ENCODE peak calls at places on chromosomes 2 and 18, in ten cellular contexts. V, L, T, P, H, C, D, U, J and B are unnamed samples.

GRCh38 chr2:133521146-133521745 is 47.0 kb downstream of the NCKAP5 start:
- DNase-seq in V (no peak), L (peak; percentile 76), T (no peak), P (no peak), H (no peak), C (no peak), D (no peak), U (no peak), J (no peak), B (no peak)

GRCh38 chr18:26185267-26185666 is 41.0 kb upstream of the TAF4B start:
- DNase-seq in V (no peak), L (no peak), T (no peak), P (no peak), H (peak; percentile 45), C (no peak), D (no peak), U (no peak), J (no peak), B (no peak)

GRCh38 chr2:199818754-199819153 is 32.2 kb downstream of the FTCDNL1 start:
- DNase-seq in V (no peak), L (no peak), T (no peak), P (no peak), H (no peak), C (no peak), D (no peak), U (no peak), J (no peak), B (no peak)

GRCh38 chr18:28039078-28039477 is 137.9 kb downstream of the CDH2 start:
- DNase-seq in V (no peak), L (peak; percentile 84), T (no peak), P (no peak), H (peak; percentile 69), C (no peak), D (no peak), U (no peak), J (no peak), B (no peak)

GRCh38 chr18:3492166-3492565 is 42.2 kb downstream of the TGIF1 start:
- DNase-seq in V (no peak), L (no peak), T (no peak), P (no peak), H (no peak), C (no peak), D (no peak), U (no peak), J (no peak), B (no peak)

GRCh38 chr2:173644146-173644545 is 289.5 kb downstream of the CDCA7 start:
- DNase-seq in V (no peak), L (peak; percentile 82), T (no peak), P (no peak), H (peak; percentile 72), C (no peak), D (no peak), U (no peak), J (no peak), B (no peak)

GRCh38 chr18:45974088-45974536 is 7.0 kb upstream of the EPG5 start:
- DNase-seq in V (peak; percentile 61), L (peak; percentile 90), T (peak; percentile 44), P (peak; percentile 11), H (peak; percentile 88), C (no peak), D (peak; percentile 50), U (peak; percentile 52), J (no peak), B (peak; percentile 60)

GRCh38 chr2:223537669-223538601 is 64.2 kb downstream of the SCG2 start:
- DNase-seq in V (no peak), L (peak; percentile 68), T (no peak), P (no peak), H (no peak), C (no peak), D (no peak), U (no peak), J (no peak), B (no peak)

GRCh38 chr18:48486762-48487161 is 52.1 kb upstream of the CTIF start:
- DNase-seq in V (no peak), L (peak; percentile 77), T (no peak), P (no peak), H (no peak), C (no peak), D (no peak), U (no peak), J (no peak), B (no peak)

GRCh38 chr18:44602380-44602779 is 78.3 kb upstream of the SETBP1 start:
- DNase-seq in V (no peak), L (peak; percentile 80), T (no peak), P (no peak), H (peak; percentile 58), C (no peak), D (no peak), U (no peak), J (no peak), B (no peak)